ENCODE peak calls at places on chromosomes 5 and 9, in seven cellular contexts. G, M, J, S, F, R and D are unnamed samples. For H3K36me3 and H3K4me1, the result is how much of the 10 kb centered on the place peaks cover.

GRCh38 chr9:31604516-31604915 is 779.9 kb upstream of the ACO1 start:
- DNase-seq in G (no peak), M (no peak), J (no peak), S (no peak), F (no peak), R (no peak), D (no peak)

GRCh38 chr9:33187519-33188218 is 20.5 kb upstream of the B4GALT1 start:
- DNase-seq in G (peak), M (no peak), J (no peak), S (no peak), F (peak), R (peak), D (peak)

GRCh38 chr5:32600057-32600622 is 14.8 kb downstream of the SUB1 start:
- DNase-seq in G (peak), M (no peak), J (no peak), S (no peak), F (peak), R (no peak), D (no peak)

GRCh38 chr9:93677061-93677571 is 100.7 kb downstream of the PHF2 start:
- DNase-seq in G (no peak), M (no peak), J (no peak), S (no peak), F (no peak), R (peak), D (peak)

GRCh38 chr9:136603216-136603615 is 57.4 kb upstream of the NOTCH1 start:
- DNase-seq in G (no peak), M (no peak), J (no peak), S (no peak), F (no peak), R (no peak), D (no peak)

GRCh38 chr5:111735829-111736228 is 21.2 kb downstream of the NREP start:
- DNase-seq in G (peak), M (no peak), J (no peak), S (no peak), F (peak), R (peak), D (peak)

GRCh38 chr9:84514421-84514820 is 155.1 kb upstream of the NTRK2 start:
- DNase-seq in G (no peak), M (no peak), J (no peak), S (no peak), F (no peak), R (no peak), D (no peak)

GRCh38 chr5:14580037-14581034 is 1.3 kb upstream of the OTULINL start:
- DNase-seq in G (no peak), M (no peak), J (no peak), S (no peak), F (no peak), R (no peak), D (no peak)

GRCh38 chr9:121331992-121332685 is 37.9 kb downstream of the STOM start:
- DNase-seq in G (peak), M (no peak), J (no peak), S (no peak), F (peak), R (no peak), D (no peak)
- H3K36me3 ChIP-seq in G (half or more), M (under half), J (under half), S (under half), F (under half), R (half or more), D (under half)

GRCh38 chr5:87138091-87138819 is 129.4 kb upstream of the RASA1 start:
- DNase-seq in G (no peak), M (no peak), J (no peak), S (no peak), F (no peak), R (no peak), D (no peak)

GRCh38 chr5:87136733-87137132 is 130.9 kb upstream of the RASA1 start:
- DNase-seq in G (no peak), M (no peak), J (no peak), S (no peak), F (no peak), R (no peak), D (no peak)

GRCh38 chr5:87137280-87137679 is 130.4 kb upstream of the RASA1 start:
- DNase-seq in G (no peak), M (no peak), J (no peak), S (no peak), F (peak), R (peak), D (no peak)

GRCh38 chr5:87132696-87133095 is 135.0 kb upstream of the RASA1 start:
- DNase-seq in G (no peak), M (no peak), J (no peak), S (no peak), F (no peak), R (no peak), D (no peak)

DNA sequence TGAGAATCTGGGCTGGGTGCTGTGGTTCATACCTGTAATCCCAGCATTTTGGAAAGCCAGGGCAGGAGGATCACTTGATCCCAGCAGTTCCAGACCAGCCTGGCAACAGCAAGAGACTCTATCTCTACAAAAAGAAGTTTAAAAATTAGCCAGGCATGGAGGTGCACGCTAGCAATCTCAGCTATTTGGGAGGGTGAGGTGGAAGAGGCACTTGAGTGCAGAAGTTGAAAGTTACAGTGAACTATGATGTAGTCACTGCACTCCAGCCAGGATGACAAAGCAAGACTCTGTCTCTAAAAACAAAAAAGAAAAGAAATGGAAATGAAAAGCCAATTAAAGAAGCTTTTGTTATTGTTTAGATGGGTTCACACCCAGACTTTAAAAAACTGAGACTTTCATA is 131.6 kb upstream of the RASA1 start:
- DNase-seq in G (no peak), M (no peak), J (no peak), S (no peak), F (no peak), R (no peak), D (no peak)
- H3K4me1 ChIP-seq in G (under half), M (under half), J (under half), S (under half), F (under half), R (under half), D (under half)

GRCh38 chr9:95077766-95078382 is 239.6 kb downstream of the FANCC start:
- DNase-seq in G (no peak), M (no peak), J (no peak), S (no peak), F (no peak), R (no peak), D (no peak)
- H3K36me3 ChIP-seq in G (half or more), M (under half), J (under half), S (under half), F (under half), R (under half), D (under half)

GRCh38 chr5:74765201-74765600 is 1.7 kb downstream of the GFM2 start:
- DNase-seq in G (no peak), M (peak), J (no peak), S (no peak), F (peak), R (no peak), D (no peak)

GRCh38 chr5:74765929-74766328 is 988 bp downstream of the GFM2 start:
- DNase-seq in G (no peak), M (no peak), J (no peak), S (no peak), F (no peak), R (no peak), D (no peak)

GRCh38 chr5:74766348-74766886 is 500 bp downstream of the GFM2 start:
- DNase-seq in G (peak), M (peak), J (no peak), S (peak), F (peak), R (no peak), D (no peak)

GRCh38 chr5:74767579-74767913 is 497 bp downstream of the NSA2 start:
- DNase-seq in G (peak), M (peak), J (no peak), S (peak), F (peak), R (no peak), D (peak)

GRCh38 chr5:74766887-74767578 is at the start of the genes GFM2 and NSA2:
- DNase-seq in G (peak), M (peak), J (peak), S (peak), F (peak), R (peak), D (peak)
- H3K4me1 ChIP-seq in G (under half), M (under half), J (under half), S (under half), F (under half), R (half or more), D (under half)

GRCh38 chr5:36160617-36161016 is 8.7 kb downstream of the SKP2 start:
- DNase-seq in G (no peak), M (no peak), J (no peak), S (no peak), F (no peak), R (no peak), D (no peak)

GRCh38 chr5:36161317-36161716 is 9.4 kb downstream of the SKP2 start:
- DNase-seq in G (no peak), M (no peak), J (no peak), S (no peak), F (no peak), R (no peak), D (no peak)

GRCh38 chr5:36162810-36163486 is 11.0 kb downstream of the SKP2 start:
- DNase-seq in G (no peak), M (no peak), J (no peak), S (no peak), F (no peak), R (no peak), D (no peak)

GRCh38 chr5:36168737-36169136 is 16.8 kb downstream of the SKP2 start:
- DNase-seq in G (no peak), M (no peak), J (no peak), S (no peak), F (no peak), R (no peak), D (no peak)

GRCh38 chr5:36164461-36164860 is 12.6 kb downstream of the SKP2 start:
- DNase-seq in G (no peak), M (no peak), J (no peak), S (no peak), F (no peak), R (no peak), D (no peak)
- H3K36me3 ChIP-seq in G (half or more), M (under half), J (under half), S (half or more), F (half or more), R (half or more), D (half or more)